ENCODE peak calls at places on chromosomes 12 and 14, in seven cellular contexts. S is GM20000; V is caudate nucleus; N is choroid plexus epithelial cell; T is NCI-H774; L is activated naive CD4-positive, alpha-beta T cell; P is stimulated activated CD4-positive, alpha-beta T cell treated with anti-CD3 and anti-CD28 coated beads, Interleukin-12 subunit alpha, Interleukin-12 subunit beta, amount 100 ng/mL, for 24 hours. M is an unnamed sample.

GRCh38 chr12:126493366-126494108 is 1428.3 kb downstream of the AACS start:
- DNase-seq in S (no peak), V (no peak), N (no peak), T (no peak), L (no peak), P (no peak), M (no peak)

GRCh38 chr14:94406910-94407309 is 18.5 kb upstream of the SERPINA1 start:
- DNase-seq in S (no peak), V (no peak), N (no peak), T (no peak), L (no peak), P (no peak), M (no peak)

GRCh38 chr12:23055004-23055403 is 430.0 kb downstream of the ETNK1 start:
- DNase-seq in S (no peak), V (no peak), N (peak; percentile 33), T (peak; percentile 56), L (no peak), P (no peak), M (no peak)

GRCh38 chr14:74249433-74250375 is 10.5 kb downstream of the VSX2 start:
- DNase-seq in S (no peak), V (no peak), N (no peak), T (no peak), L (no peak), P (no peak), M (no peak)

GRCh38 chr12:31002999-31003398 is 70.7 kb upstream of the DDX11 start:
- DNase-seq in S (no peak), V (no peak), N (peak; percentile 30), T (no peak), L (no peak), P (no peak), M (no peak)

GRCh38 chr12:83634726-83635267 is 948.1 kb downstream of the TMTC2 start:
- DNase-seq in S (no peak), V (no peak), N (no peak), T (no peak), L (no peak), P (no peak), M (no peak)

GRCh38 chr12:80187660-80188090 is 88.3 kb downstream of the OTOGL start:
- DNase-seq in S (no peak), V (no peak), N (peak; percentile 76), T (peak; percentile 20), L (no peak), P (no peak), M (no peak)

GRCh38 chr14:67241416-67242362 is at the start of gene PALS1:
- DNase-seq in S (no peak), V (peak; percentile 53), N (peak; percentile 91), T (no peak), L (no peak), P (peak; percentile 23), M (no peak)

GRCh38 chr12:43453761-43454160 is 98.2 kb downstream of the ADAMTS20 start:
- DNase-seq in S (no peak), V (no peak), N (peak; percentile 14), T (no peak), L (no peak), P (no peak), M (no peak)

GRCh38 chr12:102618197-102618897 is 138.0 kb upstream of the IGF1 start:
- DNase-seq in S (no peak), V (no peak), N (no peak), T (no peak), L (no peak), P (no peak), M (no peak)

GRCh38 chr12:43807361-43807760 is 1.2 kb upstream of the TWF1 start:
- DNase-seq in S (no peak), V (no peak), N (no peak), T (no peak), L (no peak), P (no peak), M (no peak)

GRCh38 chr12:77392467-77392866 is 327.1 kb upstream of the E2F7 start:
- DNase-seq in S (no peak), V (peak; percentile 2), N (no peak), T (no peak), L (no peak), P (no peak), M (no peak)

GRCh38 chr14:22982477-22983245 is at the start of gene AJUBA:
- DNase-seq in S (peak; percentile 91), V (no peak), N (peak; percentile 91), T (peak; percentile 58), L (peak; percentile 43), P (peak; percentile 54), M (peak; percentile 63)

GRCh38 chr12:42767998-42768397 is 178.5 kb upstream of the PRICKLE1 start:
- DNase-seq in S (no peak), V (no peak), N (no peak), T (no peak), L (no peak), P (no peak), M (no peak)

GRCh38 chr12:58765653-58766554 is 154.4 kb downstream of the LRIG3 start:
- DNase-seq in S (no peak), V (no peak), N (peak; percentile 63), T (peak; percentile 95), L (no peak), P (no peak), M (no peak)

GRCh38 chr12:54558759-54559158 is 9.4 kb downstream of the PDE1B start:
- DNase-seq in S (no peak), V (no peak), N (no peak), T (no peak), L (no peak), P (no peak), M (no peak)

GRCh38 chr12:75853621-75854020 is 178.0 kb downstream of the PHLDA1 start:
- DNase-seq in S (no peak), V (no peak), N (no peak), T (no peak), L (no peak), P (no peak), M (no peak)

GRCh38 chr12:47757840-47758583 is 668 bp downstream of the RAPGEF3 start:
- DNase-seq in S (no peak), V (no peak), N (no peak), T (no peak), L (no peak), P (no peak), M (no peak)

GRCh38 chr14:89493406-89493805 is 76.4 kb upstream of the FOXN3 start:
- DNase-seq in S (no peak), V (no peak), N (no peak), T (no peak), L (no peak), P (no peak), M (no peak)

GRCh38 chr12:53098354-53098981 is 1.0 kb downstream of the IGFBP6 start:
- DNase-seq in S (peak; percentile 39), V (peak; percentile 23), N (peak; percentile 52), T (no peak), L (no peak), P (no peak), M (no peak)

GRCh38 chr14:40368314-40368713 is 936.1 kb upstream of the FBXO33 start:
- DNase-seq in S (no peak), V (no peak), N (no peak), T (peak; percentile 46), L (no peak), P (no peak), M (no peak)

GRCh38 chr12:4282892-4283511 is 9.4 kb downstream of the CCND2 start:
- DNase-seq in S (no peak), V (no peak), N (no peak), T (no peak), L (no peak), P (no peak), M (no peak)

GRCh38 chr12:22042981-22043669 is 2.9 kb upstream of the CMAS start:
- DNase-seq in S (no peak), V (no peak), N (peak; percentile 66), T (no peak), L (no peak), P (no peak), M (no peak)

GRCh38 chr12:14185441-14186192 is 179.9 kb upstream of the ATF7IP start:
- DNase-seq in S (peak; percentile 48), V (peak; percentile 1), N (peak; percentile 73), T (peak; percentile 60), L (no peak), P (no peak), M (no peak)

GRCh38 chr14:57732886-57733285 is 133.0 kb downstream of the SLC35F4 start:
- DNase-seq in S (no peak), V (no peak), N (peak; percentile 73), T (no peak), L (no peak), P (no peak), M (no peak)

GRCh38 chr12:40577834-40578233 is 114.4 kb upstream of the CNTN1 start:
- DNase-seq in S (no peak), V (no peak), N (no peak), T (no peak), L (no peak), P (no peak), M (no peak)

GRCh38 chr14:22773162-22774010 is 6.9 kb downstream of the OXA1L start:
- DNase-seq in S (no peak), V (no peak), N (no peak), T (no peak), L (no peak), P (no peak), M (no peak)

GRCh38 chr12:129863938-129864337 is 39.9 kb downstream of the TMEM132D start:
- DNase-seq in S (no peak), V (no peak), N (no peak), T (no peak), L (no peak), P (no peak), M (no peak)

GRCh38 chr12:91975891-91976290 is 169.8 kb downstream of the BTG1 start:
- DNase-seq in S (no peak), V (no peak), N (no peak), T (no peak), L (no peak), P (no peak), M (no peak)

GRCh38 chr14:39025810-39026627 is 77.0 kb downstream of the SEC23A start:
- DNase-seq in S (no peak), V (no peak), N (peak; percentile 96), T (no peak), L (no peak), P (no peak), M (no peak)

GRCh38 chr12:49190317-49190716 is 1.4 kb upstream of the TUBA1A start:
- DNase-seq in S (no peak), V (no peak), N (no peak), T (no peak), L (no peak), P (no peak), M (no peak)

GRCh38 chr14:101250336-101250947 is 310.9 kb upstream of the DIO3 start:
- DNase-seq in S (no peak), V (no peak), N (no peak), T (no peak), L (no peak), P (no peak), M (peak; percentile 11)

GRCh38 chr12:11725616-11726015 is 76.1 kb downstream of the ETV6 start:
- DNase-seq in S (no peak), V (no peak), N (peak; percentile 54), T (no peak), L (no peak), P (no peak), M (no peak)

GRCh38 chr12:75913502-75914110 is 118.0 kb downstream of the PHLDA1 start:
- DNase-seq in S (no peak), V (no peak), N (no peak), T (peak; percentile 9), L (no peak), P (peak; percentile 24), M (no peak)

GRCh38 chr12:28209782-28210181 is 19.5 kb downstream of the CCDC91 start:
- DNase-seq in S (no peak), V (no peak), N (no peak), T (no peak), L (no peak), P (no peak), M (no peak)

GRCh38 chr12:68402422-68402821 is 70.3 kb upstream of the MDM1 start:
- DNase-seq in S (no peak), V (no peak), N (no peak), T (no peak), L (no peak), P (no peak), M (no peak)

GRCh38 chr14:73829526-73830431 is 21.9 kb upstream of the PTGR2 start:
- DNase-seq in S (peak; percentile 73), V (no peak), N (peak; percentile 85), T (no peak), L (no peak), P (no peak), M (no peak)

GRCh38 chr14:64795921-64796320 is 83.8 kb downstream of the SPTB start:
- DNase-seq in S (no peak), V (no peak), N (no peak), T (no peak), L (no peak), P (no peak), M (no peak)